ENCODE peak calls at places on chromosomes 6 and 20, in six cellular contexts. X is neural progenitor cell, E is GM23248, Y is OCI-LY7, J is GM23338, S is HCT116. T is an unnamed sample.

GRCh38 chr6:44951253-44951656 is 376.9 kb upstream of the RUNX2 start:
- DNase-seq in E (no peak), J (no peak), Y (no peak), S (no peak), X (no peak), T (no peak)

GRCh38 chr20:25073544-25073943 is 8.4 kb downstream of the VSX1 start:
- DNase-seq in S (no peak), X (no peak), Y (no peak), E (no peak), J (peak; percentile 38), T (no peak)

GRCh38 chr6:21188505-21189223 is 404.9 kb upstream of the SOX4 start:
- DNase-seq in S (no peak), X (no peak), Y (peak; percentile 13), J (no peak), E (no peak), T (peak; percentile 6)

GRCh38 chr6:121403981-121404380 is 31.5 kb upstream of the GJA1 start:
- DNase-seq in E (no peak), S (no peak), X (no peak), J (no peak), Y (no peak), T (no peak)

GRCh38 chr6:156765117-156765516 is 12.1 kb upstream of the ARID1B start:
- DNase-seq in Y (no peak), X (no peak), E (no peak), J (no peak), S (no peak), T (no peak)

GRCh38 chr20:13221673-13222318 is 722 bp downstream of the ISM1 start:
- DNase-seq in J (peak; percentile 83), Y (no peak), X (peak; percentile 92), S (peak; percentile 13), E (peak; percentile 85), T (peak; percentile 80)

GRCh38 chr6:165755583-165755982 is 92.5 kb upstream of the PDE10A start:
- DNase-seq in J (peak; percentile 31), E (no peak), X (peak; percentile 30), Y (no peak), S (no peak), T (no peak)

GRCh38 chr20:37980383-37980782 is 52.9 kb downstream of the TTI1 start:
- DNase-seq in X (no peak), Y (no peak), S (no peak), J (no peak), E (no peak), T (no peak)

GRCh38 chr20:59221049-59221748 is 57.6 kb downstream of the ZNF831 start:
- DNase-seq in Y (no peak), E (peak; percentile 28), J (peak; percentile 53), S (no peak), X (no peak), T (no peak)

GRCh38 chr6:151082079-151082478 is 157.7 kb upstream of the AKAP12 start:
- DNase-seq in Y (no peak), S (peak; percentile 88), X (no peak), E (no peak), J (no peak), T (no peak)

GRCh38 chr6:149028767-149029405 is 282.1 kb downstream of the UST start:
- DNase-seq in J (peak; percentile 90), S (peak; percentile 88), Y (peak; percentile 89), E (peak; percentile 92), X (peak; percentile 88), T (peak; percentile 52)

GRCh38 chr6:82197784-82198183 is 49.8 kb downstream of the IBTK start:
- DNase-seq in E (no peak), X (no peak), J (no peak), S (no peak), Y (no peak), T (no peak)

GRCh38 chr6:11692451-11693376 is 85.9 kb downstream of the ADTRP start:
- DNase-seq in Y (no peak), E (no peak), S (no peak), X (no peak), J (no peak), T (no peak)

GRCh38 chr6:42407379-42407778 is 44.3 kb downstream of the TRERF1 start:
- DNase-seq in S (no peak), X (no peak), E (peak; percentile 96), J (no peak), Y (no peak), T (no peak)

GRCh38 chr6:82283771-82284420 is 36.4 kb upstream of the IBTK start:
- DNase-seq in S (no peak), Y (no peak), X (peak; percentile 59), E (no peak), J (peak; percentile 32), T (no peak)

GRCh38 chr20:51258582-51259175 is 235.8 kb upstream of the KCNG1 start:
- DNase-seq in X (peak; percentile 12), E (peak; percentile 51), J (no peak), Y (no peak), S (no peak), T (no peak)

DNA sequence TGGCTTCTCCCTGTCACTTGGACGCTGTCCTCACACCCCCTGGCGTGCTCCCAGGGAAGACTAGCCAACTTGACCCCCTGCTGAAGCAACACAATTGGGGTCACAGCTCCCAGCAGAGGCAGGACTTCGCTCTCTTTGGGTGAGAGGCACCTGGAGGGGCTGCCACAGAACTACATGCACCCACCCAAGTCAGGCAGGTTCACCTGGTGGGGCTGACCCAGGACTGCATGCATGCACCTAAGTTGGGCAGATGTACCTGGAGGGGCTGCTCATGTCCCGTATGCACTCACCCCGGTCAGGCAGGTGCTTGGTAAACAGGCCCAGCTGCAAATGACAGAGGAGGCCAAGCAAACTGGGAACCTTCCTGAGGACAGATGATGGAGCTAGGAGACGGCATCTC is 154.3 kb upstream of the RPS6KA2 start:
- DNase-seq in S (no peak), Y (no peak), J (no peak), E (no peak), X (no peak), T (no peak)
- TF ChIP-seq EZH2phosphoT487 in S (no peak), Y (no peak), J (no peak), E (no peak), X (no peak), T (no peak)

GRCh38 chr6:80143312-80143960 is 37.0 kb downstream of the BCKDHB start:
- DNase-seq in X (no peak), Y (no peak), J (no peak), S (peak; percentile 67), E (peak; percentile 90), T (no peak)
- TF ChIP-seq EZH2phosphoT487 in X (no peak), Y (no peak), J (no peak), S (no peak), E (no peak), T (no peak)

GRCh38 chr6:73585566-73586415 is 65.0 kb upstream of the EEF1A1 start:
- DNase-seq in S (peak; percentile 72), X (no peak), J (peak; percentile 70), E (peak; percentile 88), Y (peak; percentile 70), T (peak; percentile 46)
- TF ChIP-seq EZH2phosphoT487 in S (no peak), X (no peak), J (no peak), E (no peak), Y (no peak), T (no peak)

GRCh38 chr6:109452181-109452580 is 3.4 kb downstream of the MICAL1 start:
- DNase-seq in E (no peak), S (no peak), Y (no peak), J (no peak), X (no peak), T (no peak)
- TF ChIP-seq EZH2phosphoT487 in E (no peak), S (no peak), Y (no peak), J (no peak), X (no peak), T (no peak)

GRCh38 chr6:152399409-152399808 is 237.8 kb downstream of the SYNE1 start:
- DNase-seq in Y (no peak), X (no peak), J (no peak), S (no peak), E (peak; percentile 47), T (no peak)
- TF ChIP-seq EZH2phosphoT487 in Y (no peak), X (no peak), J (no peak), S (no peak), E (no peak), T (no peak)

GRCh38 chr6:152858151-152858550 is 107.6 kb downstream of the VIP start:
- DNase-seq in E (no peak), S (no peak), X (no peak), J (no peak), Y (no peak), T (no peak)

GRCh38 chr6:152863618-152864326 is 113.2 kb downstream of the VIP start:
- DNase-seq in Y (peak; percentile 73), E (peak; percentile 75), X (peak; percentile 83), J (peak; percentile 84), S (peak; percentile 65), T (peak; percentile 41)

GRCh38 chr6:152854086-152854795 is 103.6 kb downstream of the VIP start:
- DNase-seq in Y (no peak), J (no peak), X (no peak), S (no peak), E (no peak), T (peak; percentile 48)

DNA sequence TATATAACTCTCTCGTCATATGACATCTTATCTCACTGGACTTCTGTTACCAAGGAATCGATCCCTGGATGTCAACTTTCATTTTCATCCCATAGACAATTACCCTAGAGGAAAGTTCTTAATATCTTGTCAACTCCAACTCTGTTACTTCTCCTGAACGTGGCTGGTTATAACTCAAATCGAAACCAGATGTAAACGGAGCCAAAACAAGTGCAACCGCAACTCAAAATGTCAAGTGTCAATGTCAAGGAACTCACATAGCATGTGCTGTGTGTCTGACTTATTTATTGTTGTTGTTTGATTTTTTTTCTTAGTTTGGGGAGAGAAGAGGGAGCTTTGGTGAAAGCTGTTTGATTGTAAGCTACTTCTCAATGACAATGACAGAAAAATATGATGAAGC is 108.6 kb downstream of the VIP start:
- DNase-seq in E (no peak), X (no peak), Y (no peak), J (no peak), S (no peak), T (peak; percentile 44)
- TF ChIP-seq EZH2phosphoT487 in E (no peak), X (no peak), Y (no peak), J (no peak), S (no peak), T (no peak)

GRCh38 chr6:99590728-99591672 is 15.6 kb upstream of the PRDM13 start:
- DNase-seq in E (peak; percentile 43), J (peak; percentile 72), S (no peak), X (peak; percentile 66), Y (no peak), T (no peak)

GRCh38 chr6:99591673-99592364 is 14.8 kb upstream of the PRDM13 start:
- DNase-seq in E (no peak), X (no peak), S (no peak), Y (no peak), J (no peak), T (no peak)

GRCh38 chr6:99589290-99589672 is 17.4 kb upstream of the PRDM13 start:
- DNase-seq in E (peak; percentile 52), S (no peak), J (peak; percentile 65), Y (no peak), X (peak; percentile 64), T (no peak)

GRCh38 chr6:99588618-99589289 is 17.9 kb upstream of the PRDM13 start:
- DNase-seq in J (peak; percentile 93), S (no peak), E (peak; percentile 77), X (peak; percentile 91), Y (no peak), T (peak; percentile 88)

DNA sequence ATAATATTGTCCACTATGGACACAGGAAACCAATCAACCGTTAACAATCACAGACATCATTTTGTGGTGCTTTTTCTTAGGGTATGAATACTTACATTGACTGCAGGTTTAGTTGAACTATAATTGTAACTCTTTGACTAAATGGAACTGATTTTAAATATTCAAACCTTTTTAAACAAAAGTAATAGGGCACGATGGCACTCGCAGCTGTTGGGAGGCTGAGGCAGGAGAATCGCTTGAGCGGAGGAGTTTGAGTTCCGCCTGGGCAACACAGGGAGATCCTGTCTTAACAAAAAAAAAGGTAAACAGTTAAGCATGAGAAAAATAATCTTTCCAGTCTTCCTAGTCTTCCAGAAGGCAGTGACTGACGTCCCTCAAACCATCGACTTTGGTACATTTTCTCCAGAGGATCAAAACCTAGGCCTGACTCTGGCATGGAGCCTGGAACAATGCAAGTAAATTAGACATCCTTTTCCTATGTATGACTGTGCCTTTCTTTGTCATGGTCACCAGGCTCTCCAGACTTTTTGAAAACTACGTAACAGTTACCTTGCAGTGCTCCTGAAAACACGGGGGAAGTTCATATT is 16.6 kb upstream of the PRDM13 start:
- DNase-seq in S (no peak), Y (no peak), J (no peak), X (no peak), E (no peak), T (no peak)
- TF ChIP-seq EZH2phosphoT487 in S (no peak), Y (no peak), J (no peak), X (no peak), E (peak; percentile 44), T (no peak)